ENCODE peak calls at places on chromosomes 6 and 20, in five cellular contexts. Q is Daoy; G is NCI-H1417; J is D341Med; T is naive thymus-derived CD8-positive, alpha-beta T cell. C is an unnamed sample.

GRCh38 chr6:34029489-34030280 is 116.2 kb downstream of the GRM4 start:
- DNase-seq in T (no peak), J (no peak), G (no peak), Q (no peak), C (no peak)

GRCh38 chr6:134729590-134729989 is 220.3 kb downstream of the ALDH8A1 start:
- DNase-seq in T (no peak), J (no peak), G (no peak), Q (no peak), C (no peak)

GRCh38 chr6:33927112-33927511 is 123.3 kb upstream of the MLN start:
- DNase-seq in T (no peak), J (no peak), Q (no peak), G (no peak), C (no peak)

GRCh38 chr6:145199961-145200360 is 535.4 kb downstream of the EPM2A start:
- DNase-seq in J (no peak), G (peak), Q (no peak), T (no peak), C (no peak)

GRCh38 chr6:111566873-111567517 is 38.7 kb downstream of the TRAF3IP2 start:
- DNase-seq in J (no peak), T (peak), Q (no peak), G (peak), C (peak)

GRCh38 chr20:45994761-45995160 is 13.9 kb upstream of the MMP9 start:
- DNase-seq in T (no peak), G (no peak), Q (no peak), J (no peak), C (no peak)

GRCh38 chr20:25580711-25581110 is 4.6 kb downstream of the NINL start:
- DNase-seq in G (no peak), J (no peak), Q (no peak), T (no peak), C (no peak)

GRCh38 chr20:54645445-54646155 is 170.2 kb downstream of the DOK5 start:
- DNase-seq in G (no peak), T (no peak), J (no peak), Q (no peak), C (no peak)

C was measured in BE2C.